ENCODE peak calls at places on chromosomes 13 and 19, in ten cellular contexts. One of them, this sample, is unnamed.

GRCh38 chr13:51916419-51916818 is 54.6 kb downstream of the CCDC70 start:
- DNase-seq in fibroblast of mammary gland: no peak
- DNase-seq in fibroblast of lung: no peak
- DNase-seq in nephron progenitor cell: no peak
- DNase-seq in neural crest cell: no peak
- DNase-seq in lower lobe of right lung: no peak
- DNase-seq in thoracic aorta: no peak
- DNase-seq in stomach: no peak
- DNase-seq in fibroblast of pulmonary artery: no peak
- DNase-seq in body of pancreas: no peak
- DNase-seq in this sample: no peak

GRCh38 chr13:48873598-48873997 is 102.1 kb upstream of the FNDC3A start:
- DNase-seq in fibroblast of mammary gland: peak; percentile 61
- DNase-seq in body of pancreas: no peak
- DNase-seq in lower lobe of right lung: no peak
- DNase-seq in nephron progenitor cell: no peak
- DNase-seq in fibroblast of lung: peak; percentile 28
- DNase-seq in thoracic aorta: no peak
- DNase-seq in fibroblast of pulmonary artery: peak; percentile 20
- DNase-seq in stomach: no peak
- DNase-seq in neural crest cell: no peak
- DNase-seq in this sample: no peak

GRCh38 chr13:41273806-41274441 is 10.5 kb upstream of the MTRF1 start:
- DNase-seq in fibroblast of pulmonary artery: no peak
- DNase-seq in body of pancreas: no peak
- DNase-seq in thoracic aorta: no peak
- DNase-seq in fibroblast of mammary gland: no peak
- DNase-seq in stomach: no peak
- DNase-seq in fibroblast of lung: no peak
- DNase-seq in neural crest cell: no peak
- DNase-seq in lower lobe of right lung: no peak
- DNase-seq in nephron progenitor cell: no peak
- DNase-seq in this sample: no peak

GRCh38 chr19:660793-661426 is 2.1 kb downstream of the RNF126 start:
- DNase-seq in fibroblast of pulmonary artery: no peak
- DNase-seq in body of pancreas: no peak
- DNase-seq in lower lobe of right lung: no peak
- DNase-seq in thoracic aorta: no peak
- DNase-seq in neural crest cell: no peak
- DNase-seq in fibroblast of lung: no peak
- DNase-seq in nephron progenitor cell: no peak
- DNase-seq in fibroblast of mammary gland: no peak
- DNase-seq in stomach: peak; percentile 52
- DNase-seq in this sample: no peak

GRCh38 chr19:8561071-8561764 is 16.0 kb downstream of the MYO1F start:
- DNase-seq in fibroblast of pulmonary artery: no peak
- DNase-seq in neural crest cell: no peak
- DNase-seq in lower lobe of right lung: no peak
- DNase-seq in nephron progenitor cell: no peak
- DNase-seq in stomach: no peak
- DNase-seq in fibroblast of mammary gland: no peak
- DNase-seq in thoracic aorta: no peak
- DNase-seq in body of pancreas: no peak
- DNase-seq in fibroblast of lung: no peak
- DNase-seq in this sample: no peak

GRCh38 chr13:59409651-59410200 is 754.0 kb downstream of the DIAPH3 start:
- DNase-seq in thoracic aorta: no peak
- DNase-seq in fibroblast of pulmonary artery: no peak
- DNase-seq in neural crest cell: no peak
- DNase-seq in nephron progenitor cell: no peak
- DNase-seq in fibroblast of mammary gland: no peak
- DNase-seq in body of pancreas: no peak
- DNase-seq in stomach: no peak
- DNase-seq in fibroblast of lung: peak; percentile 21
- DNase-seq in lower lobe of right lung: no peak
- DNase-seq in this sample: no peak

GRCh38 chr13:30726192-30726591 is 9.2 kb upstream of the ALOX5AP start:
- DNase-seq in fibroblast of pulmonary artery: no peak
- DNase-seq in fibroblast of lung: no peak
- DNase-seq in fibroblast of mammary gland: no peak
- DNase-seq in body of pancreas: no peak
- DNase-seq in thoracic aorta: no peak
- DNase-seq in lower lobe of right lung: no peak
- DNase-seq in nephron progenitor cell: no peak
- DNase-seq in stomach: no peak
- DNase-seq in neural crest cell: no peak
- DNase-seq in this sample: no peak

GRCh38 chr19:41427647-41428480 is 690 bp upstream of the B3GNT8 start:
- DNase-seq in fibroblast of lung: no peak
- DNase-seq in fibroblast of mammary gland: no peak
- DNase-seq in nephron progenitor cell: peak; percentile 30
- DNase-seq in stomach: no peak
- DNase-seq in body of pancreas: peak; percentile 38
- DNase-seq in neural crest cell: no peak
- DNase-seq in lower lobe of right lung: peak; percentile 71
- DNase-seq in thoracic aorta: no peak
- DNase-seq in fibroblast of pulmonary artery: no peak
- DNase-seq in this sample: no peak

GRCh38 chr19:40255619-40256166 is 29.2 kb upstream of the CCNP start:
- DNase-seq in lower lobe of right lung: no peak
- DNase-seq in fibroblast of lung: no peak
- DNase-seq in nephron progenitor cell: no peak
- DNase-seq in fibroblast of mammary gland: no peak
- DNase-seq in body of pancreas: no peak
- DNase-seq in stomach: no peak
- DNase-seq in fibroblast of pulmonary artery: no peak
- DNase-seq in thoracic aorta: no peak
- DNase-seq in neural crest cell: no peak
- DNase-seq in this sample: peak; percentile 58

GRCh38 chr19:40253611-40254092 is 27.2 kb upstream of the CCNP start:
- DNase-seq in fibroblast of mammary gland: no peak
- DNase-seq in nephron progenitor cell: no peak
- DNase-seq in neural crest cell: no peak
- DNase-seq in fibroblast of lung: no peak
- DNase-seq in stomach: no peak
- DNase-seq in lower lobe of right lung: no peak
- DNase-seq in body of pancreas: no peak
- DNase-seq in fibroblast of pulmonary artery: no peak
- DNase-seq in thoracic aorta: no peak
- DNase-seq in this sample: no peak

GRCh38 chr19:40256511-40256910 is 28.6 kb downstream of the AKT2 start:
- DNase-seq in fibroblast of lung: no peak
- DNase-seq in lower lobe of right lung: no peak
- DNase-seq in neural crest cell: no peak
- DNase-seq in body of pancreas: no peak
- DNase-seq in fibroblast of mammary gland: no peak
- DNase-seq in stomach: no peak
- DNase-seq in nephron progenitor cell: no peak
- DNase-seq in fibroblast of pulmonary artery: no peak
- DNase-seq in thoracic aorta: no peak
- DNase-seq in this sample: peak; percentile 75

GRCh38 chr19:40257096-40257517 is 28.0 kb downstream of the AKT2 start:
- DNase-seq in neural crest cell: no peak
- DNase-seq in fibroblast of lung: no peak
- DNase-seq in nephron progenitor cell: no peak
- DNase-seq in body of pancreas: peak; percentile 58
- DNase-seq in thoracic aorta: no peak
- DNase-seq in lower lobe of right lung: no peak
- DNase-seq in fibroblast of pulmonary artery: no peak
- DNase-seq in fibroblast of mammary gland: no peak
- DNase-seq in stomach: peak; percentile 47
- DNase-seq in this sample: no peak

DNA sequence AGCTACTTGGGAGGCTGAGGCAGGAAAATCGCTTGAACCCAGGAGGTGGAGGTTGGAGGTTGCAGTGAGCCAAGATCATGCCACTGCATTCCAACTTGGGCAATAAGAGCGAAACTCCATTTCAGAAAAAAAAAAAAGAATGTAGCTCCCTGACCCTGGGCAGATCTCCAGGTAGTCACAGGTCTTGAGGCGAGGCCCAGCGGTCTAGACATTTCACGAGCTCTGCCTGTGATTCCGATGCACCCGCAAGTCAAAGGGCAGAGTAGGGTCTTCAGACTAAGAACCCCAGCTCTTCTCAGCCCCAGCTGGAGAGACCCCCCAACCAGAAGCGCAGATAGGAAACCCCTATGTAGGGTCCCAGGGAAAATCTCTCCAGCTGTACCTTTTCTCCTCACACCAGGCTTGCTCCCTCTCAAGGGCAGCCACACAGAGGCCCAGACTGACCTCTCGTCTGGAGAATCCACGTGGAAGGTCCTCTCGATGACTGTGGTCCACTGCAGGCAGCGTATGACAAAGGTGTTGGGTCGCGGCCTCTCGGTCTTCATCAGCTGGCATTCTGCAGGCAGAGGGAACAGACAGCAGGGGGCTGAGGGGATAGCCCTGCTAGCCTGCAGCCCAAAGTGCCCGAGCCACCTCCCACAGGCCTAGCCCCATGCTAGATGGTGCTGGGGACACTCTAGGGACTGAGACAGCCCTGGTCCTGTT is 28.4 kb upstream of the CCNP start:
- DNase-seq in fibroblast of lung: no peak
- DNase-seq in nephron progenitor cell: no peak
- DNase-seq in fibroblast of mammary gland: no peak
- DNase-seq in neural crest cell: no peak
- DNase-seq in thoracic aorta: no peak
- DNase-seq in lower lobe of right lung: no peak
- DNase-seq in fibroblast of pulmonary artery: no peak
- DNase-seq in stomach: no peak
- DNase-seq in body of pancreas: no peak
- DNase-seq in this sample: no peak
- TF ChIP-seq CTCF in fibroblast of lung: no peak
- TF ChIP-seq CTCF in nephron progenitor cell: no peak
- TF ChIP-seq CTCF in fibroblast of mammary gland: no peak
- TF ChIP-seq CTCF in neural crest cell: no peak
- TF ChIP-seq CTCF in thoracic aorta: no peak
- TF ChIP-seq CTCF in lower lobe of right lung: no peak
- TF ChIP-seq CTCF in fibroblast of pulmonary artery: no peak
- TF ChIP-seq CTCF in stomach: no peak
- TF ChIP-seq CTCF in body of pancreas: no peak
- TF ChIP-seq CTCF in this sample: no peak

DNA sequence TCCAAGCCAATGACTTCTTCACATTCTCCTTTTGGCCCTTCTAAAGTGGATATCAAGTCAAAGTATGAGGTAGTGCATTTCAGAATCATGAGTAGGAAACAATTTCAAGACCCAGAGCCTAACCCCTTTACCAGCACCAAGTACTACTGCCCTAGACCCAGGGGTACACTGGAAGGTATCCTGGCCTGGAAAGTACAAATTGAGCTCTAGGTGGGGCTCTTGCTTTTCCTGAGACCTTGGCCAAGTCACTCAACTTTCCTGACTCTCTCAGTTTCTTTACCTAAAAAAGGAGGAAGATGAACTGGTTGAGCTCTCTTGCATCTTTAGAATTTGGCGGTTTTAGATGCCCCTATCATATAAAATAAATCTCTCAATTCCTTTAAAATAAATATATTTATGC is 204.7 kb downstream of the FGF14 start:
- DNase-seq in body of pancreas: no peak
- DNase-seq in thoracic aorta: no peak
- DNase-seq in fibroblast of lung: peak; percentile 29
- DNase-seq in fibroblast of pulmonary artery: no peak
- DNase-seq in nephron progenitor cell: no peak
- DNase-seq in stomach: no peak
- DNase-seq in neural crest cell: no peak
- DNase-seq in lower lobe of right lung: no peak
- DNase-seq in fibroblast of mammary gland: peak; percentile 66
- DNase-seq in this sample: no peak
- TF ChIP-seq CTCF in body of pancreas: peak; percentile 9
- TF ChIP-seq CTCF in thoracic aorta: no peak
- TF ChIP-seq CTCF in fibroblast of lung: peak; percentile 48
- TF ChIP-seq CTCF in fibroblast of pulmonary artery: no peak
- TF ChIP-seq CTCF in nephron progenitor cell: no peak
- TF ChIP-seq CTCF in stomach: no peak
- TF ChIP-seq CTCF in neural crest cell: no peak
- TF ChIP-seq CTCF in lower lobe of right lung: peak; percentile 18
- TF ChIP-seq CTCF in fibroblast of mammary gland: peak; percentile 67
- TF ChIP-seq CTCF in this sample: peak; percentile 51

DNA sequence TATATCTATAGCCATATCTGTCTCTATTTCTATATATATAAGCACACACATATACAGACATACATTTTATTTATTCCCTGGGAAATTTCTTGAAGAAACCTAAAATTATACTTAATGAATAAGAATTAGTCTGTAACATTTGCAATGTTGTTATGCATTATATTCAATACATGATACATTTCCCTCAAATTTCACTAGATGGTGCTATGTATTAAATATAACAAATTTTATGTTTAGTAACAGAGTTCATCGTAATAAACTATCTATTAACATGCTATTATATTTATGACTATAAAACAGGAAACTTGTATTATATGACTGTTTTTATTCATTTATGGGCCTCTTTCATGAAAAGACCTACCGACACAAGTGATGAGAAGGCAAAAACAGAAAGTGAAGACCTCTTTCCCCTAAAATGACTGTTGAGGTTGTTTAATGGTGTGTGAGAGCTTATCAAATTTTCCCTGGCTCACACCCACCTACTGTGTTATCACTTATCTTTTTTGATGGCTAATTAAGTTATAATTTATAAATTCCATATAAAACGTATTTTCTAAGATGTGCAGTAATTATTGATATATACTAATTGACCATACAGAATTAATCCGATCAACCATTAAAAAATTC is 881.9 kb downstream of the SLITRK6 start:
- DNase-seq in thoracic aorta: no peak
- DNase-seq in stomach: no peak
- DNase-seq in lower lobe of right lung: no peak
- DNase-seq in nephron progenitor cell: no peak
- DNase-seq in neural crest cell: no peak
- DNase-seq in fibroblast of pulmonary artery: peak; percentile 54
- DNase-seq in body of pancreas: no peak
- DNase-seq in fibroblast of mammary gland: peak; percentile 22
- DNase-seq in fibroblast of lung: peak; percentile 16
- DNase-seq in this sample: no peak
- TF ChIP-seq CTCF in thoracic aorta: no peak
- TF ChIP-seq CTCF in stomach: peak; percentile 9
- TF ChIP-seq CTCF in lower lobe of right lung: peak; percentile 43
- TF ChIP-seq CTCF in nephron progenitor cell: peak; percentile 41
- TF ChIP-seq CTCF in neural crest cell: peak; percentile 80
- TF ChIP-seq CTCF in fibroblast of pulmonary artery: peak; percentile 33
- TF ChIP-seq CTCF in body of pancreas: peak; percentile 39
- TF ChIP-seq CTCF in fibroblast of mammary gland: peak; percentile 18
- TF ChIP-seq CTCF in fibroblast of lung: peak; percentile 11
- TF ChIP-seq CTCF in this sample: peak; percentile 94

DNA sequence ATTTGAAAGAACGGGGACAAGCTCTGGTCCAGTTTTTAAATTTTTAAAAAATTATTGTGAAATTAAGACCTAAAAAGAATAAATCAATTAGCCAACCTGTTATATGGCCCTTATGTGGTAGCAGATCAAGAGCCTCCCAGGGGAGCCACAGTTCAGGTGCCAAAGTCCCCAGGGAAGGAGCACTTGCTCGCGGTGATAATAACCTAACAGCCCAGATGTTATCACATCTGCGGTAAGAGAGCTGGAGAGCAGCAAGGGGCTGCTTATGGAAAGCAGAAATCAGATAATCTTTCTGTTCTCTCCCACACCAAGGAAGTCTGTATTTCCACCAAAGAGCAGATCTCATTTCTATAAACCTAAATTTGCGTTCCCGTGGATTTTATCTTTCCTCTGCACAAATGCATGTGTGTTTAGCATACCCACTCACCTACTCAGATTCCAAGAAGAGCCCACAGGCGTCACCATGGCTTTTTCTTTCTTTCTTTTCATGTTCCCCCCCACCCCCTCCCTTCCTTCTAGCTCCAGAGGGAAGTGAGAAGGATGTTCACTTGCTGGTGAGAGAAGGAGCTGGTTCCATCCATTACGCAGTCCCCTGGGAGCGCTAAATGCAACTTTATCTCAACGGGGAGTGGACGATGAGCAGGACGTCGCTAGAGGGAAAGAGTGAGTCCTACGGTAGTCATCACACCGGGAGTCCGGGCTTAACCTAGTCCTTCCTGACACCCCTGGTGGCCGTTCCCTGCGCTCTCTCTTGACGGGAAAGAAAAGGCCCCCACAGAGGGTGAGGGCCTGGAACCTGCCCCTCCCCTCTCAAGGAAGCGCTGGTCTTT is 1.6 kb upstream of the POU4F1 start:
- DNase-seq in thoracic aorta: no peak
- DNase-seq in fibroblast of mammary gland: peak; percentile 26
- DNase-seq in lower lobe of right lung: no peak
- DNase-seq in fibroblast of pulmonary artery: no peak
- DNase-seq in stomach: no peak
- DNase-seq in body of pancreas: no peak
- DNase-seq in neural crest cell: no peak
- DNase-seq in fibroblast of lung: no peak
- DNase-seq in nephron progenitor cell: no peak
- DNase-seq in this sample: no peak
- TF ChIP-seq CTCF in thoracic aorta: no peak
- TF ChIP-seq CTCF in fibroblast of mammary gland: no peak
- TF ChIP-seq CTCF in lower lobe of right lung: no peak
- TF ChIP-seq CTCF in fibroblast of pulmonary artery: peak; percentile 0
- TF ChIP-seq CTCF in stomach: no peak
- TF ChIP-seq CTCF in body of pancreas: no peak
- TF ChIP-seq CTCF in neural crest cell: peak; percentile 24
- TF ChIP-seq CTCF in fibroblast of lung: no peak
- TF ChIP-seq CTCF in nephron progenitor cell: no peak
- TF ChIP-seq CTCF in this sample: no peak